ENCODE peak calls at places on chromosomes 7 and 10, in seven cellular contexts. X is endothelial cell of umbilical vein, M is esophagus muscularis mucosa, G is HepG2, R is upper lobe of left lung, Z is suprapubic skin, B is stomach. P is an unnamed sample.
A peak's percentile ranks its signal among the peaks of the same experiment; 100 is the strongest.

GRCh38 chr10:43682956-43683355 is 34.3 kb upstream of the ZNF32 start:
- DNase-seq in X (no peak), M (no peak), G (no peak), R (no peak), Z (no peak), B (no peak), P (no peak)

GRCh38 chr10:97234403-97234802 is 48.6 kb upstream of the SLIT1 start:
- DNase-seq in X (peak; percentile 62), M (no peak), G (peak; percentile 23), R (no peak), Z (no peak), B (no peak), P (no peak)

GRCh38 chr10:71530781-71531180 is 134.1 kb downstream of the CDH23 start:
- DNase-seq in X (no peak), M (no peak), G (no peak), R (no peak), Z (no peak), B (no peak), P (no peak)

GRCh38 chr7:41869091-41869490 is 166.2 kb upstream of the INHBA start:
- DNase-seq in X (no peak), M (no peak), G (no peak), R (no peak), Z (no peak), B (no peak), P (no peak)

GRCh38 chr10:5631936-5632335 is 34.5 kb downstream of the ASB13 start:
- DNase-seq in X (no peak), M (no peak), G (no peak), R (peak; percentile 67), Z (peak; percentile 78), B (peak; percentile 42), P (no peak)

GRCh38 chr7:139914861-139915300 is 85.8 kb downstream of the TBXAS1 start:
- DNase-seq in X (peak; percentile 33), M (no peak), G (no peak), R (no peak), Z (no peak), B (no peak), P (no peak)

GRCh38 chr7:1281068-1281467 is 48.4 kb downstream of the UNCX start:
- DNase-seq in X (no peak), M (no peak), G (no peak), R (no peak), Z (no peak), B (no peak), P (peak; percentile 41)

GRCh38 chr10:20885678-20886077 is 11.4 kb downstream of the NEBL start:
- DNase-seq in X (no peak), M (no peak), G (no peak), R (no peak), Z (no peak), B (no peak), P (no peak)

GRCh38 chr10:35685402-35685801 is 43.3 kb upstream of the FZD8 start:
- DNase-seq in X (no peak), M (no peak), G (peak; percentile 82), R (no peak), Z (no peak), B (no peak), P (no peak)

DNA sequence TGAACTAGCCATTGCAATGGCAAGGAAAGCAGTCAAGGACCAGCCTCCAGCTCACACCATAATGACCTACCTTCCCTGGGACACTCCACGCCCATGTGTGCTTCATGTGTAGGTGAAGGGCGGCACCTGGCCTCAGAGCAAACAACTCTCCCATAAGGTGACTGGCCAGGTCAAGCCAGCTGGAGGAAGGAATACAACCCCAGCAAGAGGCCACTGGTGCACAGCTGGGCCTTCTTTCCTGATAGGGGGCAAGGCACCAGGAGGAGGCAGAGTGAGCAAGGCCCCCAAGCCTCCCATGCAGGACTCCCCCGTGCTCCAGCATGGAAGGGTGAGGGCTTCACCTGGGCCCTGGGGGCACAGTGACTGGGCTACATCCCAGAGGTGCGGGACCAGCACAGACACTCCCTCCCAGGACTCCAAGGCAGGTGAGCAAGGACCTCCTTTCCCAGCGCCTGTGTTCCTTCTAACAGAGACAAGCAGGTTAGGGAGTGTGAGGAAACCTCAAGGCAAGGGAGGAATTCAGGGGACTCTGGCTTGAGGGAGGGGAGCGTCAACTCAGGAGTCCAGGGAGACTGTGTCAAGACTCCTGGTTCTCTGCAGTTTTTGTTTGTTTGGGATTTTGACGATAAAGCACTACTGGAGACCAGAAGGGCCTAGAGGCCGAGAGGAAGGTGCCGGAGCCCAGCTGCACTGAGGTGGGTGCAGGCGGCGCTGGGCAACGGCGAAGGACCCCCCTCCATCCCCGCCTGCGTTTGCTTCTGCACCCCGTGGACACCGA is 1.7 kb downstream of the PTPRN2 start:
- DNase-seq in X (no peak), M (no peak), G (no peak), R (no peak), Z (no peak), B (peak; percentile 84), P (peak; percentile 55)
- TF ChIP-seq POLR2AphosphoS5 in X (no peak), M (no peak), G (no peak), R (no peak), Z (no peak), B (peak; percentile 79), P (no peak)

GRCh38 chr10:59805043-59805442 is 51.8 kb upstream of the MRLN start:
- DNase-seq in X (no peak), M (no peak), G (peak; percentile 13), R (peak; percentile 45), Z (no peak), B (peak; percentile 42), P (no peak)
- TF ChIP-seq CTCF in X (peak; percentile 40), M (peak; percentile 44), G (peak; percentile 52), R (peak; percentile 21), Z (no peak), B (peak; percentile 21), P (peak; percentile 57)

DNA sequence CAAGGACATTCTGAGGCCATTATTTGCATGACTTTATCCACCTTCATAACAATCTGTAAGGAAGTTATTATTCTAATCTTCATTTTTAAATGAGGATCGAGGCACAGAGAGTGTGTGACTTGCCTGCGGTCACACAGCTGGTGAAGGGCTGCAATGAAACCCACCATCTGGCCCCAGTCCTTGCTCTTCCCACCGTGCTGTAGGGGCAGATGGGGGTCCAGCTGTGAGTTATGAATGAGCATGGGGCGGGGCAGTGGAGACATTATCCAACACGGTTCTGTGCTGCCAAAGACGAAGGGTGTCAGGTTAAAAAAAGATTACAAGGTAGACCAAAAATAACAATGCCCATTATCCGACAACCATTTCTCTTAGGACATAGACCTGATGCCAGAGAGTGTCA is 417.5 kb upstream of the MGMT start:
- DNase-seq in X (no peak), M (no peak), G (no peak), R (no peak), Z (no peak), B (no peak), P (no peak)
- H3K9me3 ChIP-seq in X (no peaks in the 10 kb centered on the region), M (no peaks in the 10 kb centered on the region), G (no peaks in the 10 kb centered on the region), R (no peaks in the 10 kb centered on the region), Z (no peaks in the 10 kb centered on the region), B (no peaks in the 10 kb centered on the region), P (no peaks in the 10 kb centered on the region)

DNA sequence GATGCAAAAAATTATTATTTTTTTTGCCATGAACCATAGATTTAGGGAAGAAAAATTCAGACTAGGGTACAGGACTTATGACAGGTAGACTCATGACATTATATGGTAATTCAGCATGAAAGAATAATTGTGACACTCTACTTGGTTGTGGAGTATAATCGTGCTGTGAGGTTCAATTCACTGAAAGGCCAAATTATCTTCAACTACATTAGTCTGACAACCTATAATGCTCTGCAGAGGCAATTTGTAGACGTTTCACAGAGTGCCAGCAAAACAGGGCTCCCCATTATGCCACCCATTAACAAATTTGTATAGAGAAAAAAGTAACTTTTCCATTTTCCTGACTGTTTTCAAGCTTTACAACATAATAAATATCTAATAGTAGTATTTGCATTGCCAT is 292.6 kb downstream of the LRMDA start:
- DNase-seq in X (no peak), M (no peak), G (no peak), R (no peak), Z (no peak), B (no peak), P (no peak)
- TF ChIP-seq POLR2AphosphoS5 in X (no peak), M (no peak), G (no peak), R (no peak), Z (no peak), B (no peak), P (no peak)

GRCh38 chr10:77926566-77927342 is at the start of gene DLG5:
- DNase-seq in X (peak; percentile 26), M (no peak), G (no peak), R (peak; percentile 50), Z (peak; percentile 74), B (peak; percentile 67), P (peak; percentile 79)

GRCh38 chr10:77922551-77923179 is 3.9 kb downstream of the DLG5 start:
- DNase-seq in X (no peak), M (no peak), G (no peak), R (no peak), Z (no peak), B (no peak), P (no peak)

GRCh38 chr10:77927343-77928256 is 1.0 kb upstream of the DLG5 start:
- DNase-seq in X (peak; percentile 13), M (no peak), G (no peak), R (no peak), Z (no peak), B (no peak), P (no peak)

GRCh38 chr10:77925410-77925794 is 1.2 kb downstream of the DLG5 start:
- DNase-seq in X (peak; percentile 17), M (no peak), G (no peak), R (no peak), Z (no peak), B (no peak), P (no peak)

GRCh38 chr10:77925795-77926565 is 575 bp downstream of the DLG5 start:
- DNase-seq in X (peak; percentile 39), M (no peak), G (no peak), R (peak; percentile 62), Z (peak; percentile 68), B (peak; percentile 67), P (peak; percentile 80)
- TF ChIP-seq CTCF in X (peak; percentile 7), M (no peak), G (no peak), R (no peak), Z (no peak), B (no peak), P (no peak)

DNA sequence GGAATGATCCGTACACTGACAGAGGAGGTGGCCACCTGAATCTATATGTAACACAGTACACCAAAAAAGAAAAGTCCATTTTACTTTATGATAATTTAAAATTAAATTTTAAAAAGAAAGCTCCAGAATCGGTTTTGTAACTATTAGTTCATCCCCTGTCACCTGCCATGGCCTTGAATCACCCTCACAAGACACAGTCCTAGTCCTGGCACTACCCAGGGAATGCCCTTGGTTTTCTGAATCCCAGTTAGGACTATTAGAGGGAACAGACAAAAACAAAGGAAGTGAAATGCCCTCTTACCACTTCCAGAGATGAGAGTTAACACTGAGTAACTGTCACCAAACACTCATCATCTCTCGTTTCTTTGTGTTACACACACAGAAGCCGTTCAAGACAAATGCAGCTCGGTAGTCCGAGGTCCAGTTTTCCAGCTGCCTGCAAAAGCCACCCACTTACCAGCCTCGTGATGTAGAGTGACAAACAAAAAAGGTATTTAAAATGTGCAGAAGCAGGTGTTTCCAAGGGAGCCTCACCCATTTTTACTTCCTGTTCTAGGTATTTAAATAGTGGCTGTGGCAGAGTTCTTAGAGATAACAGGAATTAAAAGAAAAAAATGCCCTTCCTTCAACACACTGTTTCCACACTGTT is 6.1 kb downstream of the PTPRN2 start:
- DNase-seq in X (no peak), M (no peak), G (peak; percentile 80), R (peak; percentile 32), Z (no peak), B (peak; percentile 76), P (no peak)
- H3K9me3 ChIP-seq in X (no peaks in the 10 kb centered on the region), M (no peaks in the 10 kb centered on the region), G (peaks cover 6% of the 10 kb centered on the region), R (peaks cover 7% of the 10 kb centered on the region), Z (peaks cover 6% of the 10 kb centered on the region), B (peaks cover 16% of the 10 kb centered on the region), P (no peaks in the 10 kb centered on the region)

P was measured in spleen.